ENCODE peak calls at places on chromosome 15, in four cellular contexts. Q is GM12878, V is body of pancreas, S is uterus. J is an unnamed sample.

GRCh38 chr15:73607405-73607804 is 25.8 kb downstream of the NPTN start:
- DNase-seq in Q (no peak), V (no peak), S (no peak), J (no peak)

GRCh38 chr15:55344206-55344605 is 25.2 kb downstream of the PIGB start:
- DNase-seq in Q (no peak), V (no peak), S (no peak), J (no peak)

GRCh38 chr15:60791216-60791615 is 312.3 kb upstream of the ICE2 start:
- DNase-seq in Q (no peak), V (no peak), S (no peak), J (no peak)

GRCh38 chr15:45612790-45613415 is 21.9 kb upstream of the SQOR start:
- DNase-seq in Q (no peak), V (no peak), S (no peak), J (no peak)

GRCh38 chr15:87579537-87579936 is 677.0 kb downstream of the NTRK3 start:
- DNase-seq in Q (no peak), V (no peak), S (no peak), J (no peak)

GRCh38 chr15:92884813-92885461 is 15.2 kb upstream of the CHD2 start:
- DNase-seq in Q (no peak), V (no peak), S (no peak), J (no peak)

GRCh38 chr15:92149029-92149428 is 244.7 kb upstream of the ST8SIA2 start:
- DNase-seq in Q (no peak), V (no peak), S (no peak), J (no peak)

GRCh38 chr15:25802285-25802830 is 60.8 kb downstream of the ATP10A start:
- DNase-seq in Q (no peak), V (no peak), S (no peak), J (no peak)

GRCh38 chr15:37099321-37100108 is 834 bp downstream of the MEIS2 start:
- DNase-seq in Q (no peak), V (no peak), S (peak; percentile 66), J (peak; percentile 62)

GRCh38 chr15:44596511-44597010 is 59.6 kb downstream of the EIF3J start:
- DNase-seq in Q (peak; percentile 28), V (no peak), S (no peak), J (no peak)

GRCh38 chr15:73969151-73969759 is 22.8 kb downstream of the STOML1 start:
- DNase-seq in Q (no peak), V (no peak), S (no peak), J (no peak)

GRCh38 chr15:76377751-76378150 is 41.2 kb downstream of the ISL2 start:
- DNase-seq in Q (no peak), V (no peak), S (no peak), J (no peak)

GRCh38 chr15:98085003-98085639 is 124.6 kb downstream of the ARRDC4 start:
- DNase-seq in Q (no peak), V (peak; percentile 72), S (no peak), J (peak; percentile 54)

GRCh38 chr15:84826369-84826823 is 9.2 kb downstream of the ALPK3 start:
- DNase-seq in Q (no peak), V (peak; percentile 73), S (no peak), J (peak; percentile 53)

GRCh38 chr15:64046347-64047153 is at the start of gene DAPK2:
- DNase-seq in Q (no peak), V (peak; percentile 75), S (peak; percentile 66), J (peak; percentile 83)

GRCh38 chr15:55250392-55250791 is 39.2 kb downstream of the RAB27A start:
- DNase-seq in Q (no peak), V (peak; percentile 60), S (no peak), J (no peak)

GRCh38 chr15:60644903-60645302 is 166.0 kb upstream of the ICE2 start:
- DNase-seq in Q (no peak), V (no peak), S (no peak), J (no peak)

GRCh38 chr15:44530653-44531052 is 6.3 kb upstream of the EIF3J start:
- DNase-seq in Q (no peak), V (no peak), S (no peak), J (no peak)

GRCh38 chr15:51162865-51163762 is 68.4 kb upstream of the TNFAIP8L3 start:
- DNase-seq in Q (peak; percentile 9), V (peak; percentile 68), S (peak; percentile 69), J (peak; percentile 62)

DNA sequence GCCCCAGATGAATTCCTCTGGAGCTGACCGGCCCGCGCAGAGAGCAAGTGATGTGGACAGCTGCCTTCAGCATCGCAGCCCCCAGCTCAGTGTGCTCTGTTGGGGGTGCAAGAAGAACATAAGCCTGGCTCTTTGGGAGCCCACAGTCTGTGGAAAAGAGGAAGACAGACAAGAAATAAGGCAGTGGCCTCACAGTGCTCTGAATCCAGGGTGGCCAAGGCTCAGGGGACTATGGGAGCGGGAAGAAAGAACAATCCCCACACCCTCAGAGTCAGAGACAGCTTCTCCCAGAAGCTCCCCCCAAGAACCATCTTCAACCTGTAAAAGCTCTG is 277 bp upstream of the HDDC3 start:
- DNase-seq in Q (no peak), V (no peak), S (no peak), J (no peak)
- H3K4me1 ChIP-seq in Q (peaks cover 35% of the 10 kb centered on the region), V (peaks cover 56% of the 10 kb centered on the region), S (peaks cover 12% of the 10 kb centered on the region), J (peaks cover 37% of the 10 kb centered on the region)

DNA sequence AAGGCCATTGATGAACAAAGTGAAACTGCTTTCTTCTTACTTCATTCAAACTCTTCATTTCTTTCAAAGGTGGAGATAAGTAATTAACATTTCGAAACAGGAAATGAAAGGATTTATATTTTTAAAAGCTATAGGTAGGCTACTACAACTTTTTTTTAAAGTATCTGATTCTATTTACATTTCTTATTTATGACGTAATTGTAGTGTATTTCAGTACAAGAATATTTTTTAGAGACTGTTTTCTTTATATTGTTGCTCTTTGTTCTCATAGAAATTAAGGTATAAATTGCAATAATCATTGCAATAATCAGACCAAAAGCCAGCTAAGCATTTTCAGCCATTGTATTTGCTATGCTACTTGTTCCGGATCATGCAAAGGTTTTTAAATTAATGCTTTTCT is 13.7 kb downstream of the ZFAND6 start:
- DNase-seq in Q (no peak), V (no peak), S (no peak), J (no peak)
- H3K4me3 ChIP-seq in Q (no peak overlapping the region), V (no peak overlapping the region), S (peak overlapping the region; percentile 33), J (no peak overlapping the region)

DNA sequence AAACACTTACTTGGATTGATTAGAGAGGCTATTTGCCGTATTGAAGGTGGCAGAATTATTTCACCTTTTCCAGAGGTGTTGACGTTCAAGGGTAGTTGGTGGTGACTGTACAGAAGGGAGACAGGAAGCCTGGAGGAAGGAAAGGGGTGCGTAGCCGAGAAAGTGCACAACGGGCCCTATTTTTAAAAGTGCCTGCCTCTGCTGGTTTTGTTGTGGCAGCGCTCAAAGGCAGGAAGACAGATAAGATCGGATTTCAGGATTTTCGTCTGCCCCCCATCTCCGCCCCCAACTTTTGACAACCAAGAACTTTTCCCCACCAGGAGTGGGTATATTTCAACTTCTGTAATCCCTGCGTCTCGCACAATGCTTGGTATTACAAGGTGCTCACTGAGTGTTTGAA is 38.5 kb downstream of the SMAD3 start:
- DNase-seq in Q (no peak), V (no peak), S (no peak), J (no peak)
- TF ChIP-seq POLR2A in Q (no peak), V (no peak), S (no peak), J (no peak)

GRCh38 chr15:101191242-101191641 is 60.6 kb downstream of the CHSY1 start:
- DNase-seq in Q (no peak), V (no peak), S (no peak), J (no peak)
- H3K4me1 ChIP-seq in Q (peaks cover 17% of the 10 kb centered on the region), V (peaks cover 27% of the 10 kb centered on the region), S (peaks cover 6% of the 10 kb centered on the region), J (no peaks in the 10 kb centered on the region)

GRCh38 chr15:62881056-62881455 is 161.5 kb upstream of the TPM1 start:
- DNase-seq in Q (no peak), V (no peak), S (no peak), J (no peak)

GRCh38 chr15:62877276-62877857 is 165.2 kb upstream of the TPM1 start:
- DNase-seq in Q (no peak), V (peak; percentile 94), S (no peak), J (no peak)

GRCh38 chr15:62878070-62878469 is 164.5 kb upstream of the TPM1 start:
- DNase-seq in Q (no peak), V (no peak), S (no peak), J (peak; percentile 69)

GRCh38 chr15:62879770-62880169 is 162.8 kb upstream of the TPM1 start:
- DNase-seq in Q (no peak), V (no peak), S (no peak), J (no peak)

GRCh38 chr15:62880278-62880677 is 162.3 kb upstream of the TPM1 start:
- DNase-seq in Q (no peak), V (no peak), S (no peak), J (no peak)
- H3K4me3 ChIP-seq in Q (no peak overlapping the region), V (no peak overlapping the region), S (no peak overlapping the region), J (no peak overlapping the region)

GRCh38 chr15:68793776-68794175 is 26.9 kb downstream of the ANP32A start:
- DNase-seq in Q (no peak), V (no peak), S (no peak), J (no peak)

GRCh38 chr15:68794869-68795268 is 25.8 kb downstream of the ANP32A start:
- DNase-seq in Q (no peak), V (no peak), S (no peak), J (no peak)

GRCh38 chr15:68794307-68794706 is 26.4 kb downstream of the ANP32A start:
- DNase-seq in Q (peak; percentile 32), V (no peak), S (no peak), J (no peak)

GRCh38 chr15:68796576-68796975 is 24.1 kb downstream of the ANP32A start:
- DNase-seq in Q (no peak), V (no peak), S (no peak), J (no peak)

GRCh38 chr15:68795298-68795848 is 25.3 kb downstream of the ANP32A start:
- DNase-seq in Q (no peak), V (peak; percentile 82), S (peak; percentile 81), J (peak; percentile 83)
- TF ChIP-seq POLR2A in Q (peak; percentile 77), V (no peak), S (peak; percentile 39), J (no peak)

GRCh38 chr15:67835349-67836133 is 4.3 kb downstream of the RNU6-1 start:
- DNase-seq in Q (no peak), V (no peak), S (no peak), J (no peak)
- H3K4me1 ChIP-seq in Q (peaks cover 23% of the 10 kb centered on the region), V (peaks cover 47% of the 10 kb centered on the region), S (peaks cover 23% of the 10 kb centered on the region), J (peaks cover 50% of the 10 kb centered on the region)

DNA sequence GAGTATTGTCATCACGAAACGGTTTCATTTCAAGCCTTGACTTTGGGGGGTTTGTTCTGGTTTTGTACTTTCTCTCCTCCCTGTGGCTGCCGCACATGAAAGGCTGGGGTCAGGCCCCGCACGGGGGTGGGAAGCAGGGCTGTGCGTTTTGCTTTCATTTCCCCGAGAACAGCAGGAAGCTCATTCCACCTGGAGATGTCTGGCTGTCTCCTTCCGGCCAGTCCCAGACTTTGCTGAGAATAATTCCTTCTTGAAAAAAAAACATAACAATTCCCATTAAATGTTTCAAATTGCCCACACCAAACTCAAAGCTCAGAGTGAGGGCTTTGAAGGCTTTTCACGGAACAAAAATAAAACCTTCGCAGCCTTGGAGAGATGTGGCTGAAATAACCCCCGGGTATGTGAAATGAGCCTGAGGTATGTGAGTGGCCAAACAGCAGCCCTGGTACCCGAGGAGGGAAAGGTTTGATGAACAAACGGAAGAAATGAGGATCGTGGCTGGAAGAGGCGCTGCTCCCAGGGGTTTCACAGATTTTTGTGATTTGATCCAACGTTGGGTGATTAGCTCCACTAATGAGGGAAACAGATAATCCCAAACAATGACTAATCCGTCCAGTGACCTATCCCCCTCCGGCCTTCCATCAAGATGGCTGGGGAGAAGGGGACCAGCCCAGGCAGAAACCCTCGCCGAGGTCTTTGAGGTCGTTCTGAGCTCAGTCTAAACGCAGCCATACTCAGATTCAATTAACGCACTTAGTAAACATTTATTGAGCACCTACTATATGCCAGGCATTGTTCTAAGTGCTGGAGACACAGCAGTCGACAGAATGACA is 126.9 kb upstream of the MEF2A start:
- DNase-seq in Q (no peak), V (no peak), S (peak; percentile 31), J (peak; percentile 21)
- H3K4me3 ChIP-seq in Q (no peak overlapping the region), V (no peak overlapping the region), S (no peak overlapping the region), J (no peak overlapping the region)

GRCh38 chr15:90201150-90201943 is at the start of gene SEMA4B:
- DNase-seq in Q (no peak), V (peak; percentile 82), S (peak; percentile 66), J (peak; percentile 84)
- TF ChIP-seq POLR2A in Q (peak; percentile 80), V (peak; percentile 36), S (no peak), J (peak; percentile 47)

J was measured in right lobe of liver.